ENCODE peak calls at places on chromosomes 4 and X, in four cellular contexts. I is heart left ventricle, Z is psoas muscle, M is ovary. F is an unnamed sample.
A peak's percentile ranks its signal among the peaks of the same experiment; 100 is the strongest.

GRCh38 chrX:123424546-123424945 is 240.5 kb downstream of the GRIA3 start:
- DNase-seq in I (no peak), Z (no peak), M (no peak), F (no peak)

GRCh38 chr4:80615099-80615498 is 279.6 kb downstream of the CFAP299 start:
- DNase-seq in I (no peak), Z (no peak), M (no peak), F (no peak)

GRCh38 chrX:102697506-102697905 is 14.7 kb upstream of the GPRASP2 start:
- DNase-seq in I (no peak), Z (no peak), M (no peak), F (no peak)

GRCh38 chrX:150983526-150984163 is 510 bp downstream of the HMGB3 start:
- DNase-seq in I (no peak), Z (no peak), M (no peak), F (no peak)

GRCh38 chrX:14832151-14832550 is 40.7 kb downstream of the FANCB start:
- DNase-seq in I (no peak), Z (no peak), M (no peak), F (no peak)

GRCh38 chr4:19177616-19178015 is 1074.1 kb upstream of the SLIT2 start:
- DNase-seq in I (no peak), Z (no peak), M (no peak), F (no peak)

GRCh38 chrX:153643431-153644351 is 3.3 kb upstream of the DUSP9 start:
- DNase-seq in I (no peak), Z (no peak), M (peak; percentile 32), F (peak; percentile 56)

GRCh38 chr4:107837298-107837697 is 12.6 kb downstream of the SGMS2 start:
- DNase-seq in I (no peak), Z (no peak), M (no peak), F (no peak)

GRCh38 chr4:78057600-78058560 is 757 bp downstream of the FRAS1 start:
- DNase-seq in I (peak; percentile 45), Z (peak; percentile 43), M (peak; percentile 62), F (peak; percentile 79)

GRCh38 chr4:78057135-78057599 is at the start of gene FRAS1:
- DNase-seq in I (peak; percentile 52), Z (peak; percentile 19), M (peak; percentile 36), F (peak; percentile 87)

GRCh38 chr4:3371038-3371437 is 70.7 kb upstream of the HGFAC start:
- DNase-seq in I (no peak), Z (no peak), M (no peak), F (peak; percentile 63)

GRCh38 chr4:25551608-25552007 is 104.0 kb upstream of the SLC34A2 start:
- DNase-seq in I (no peak), Z (no peak), M (no peak), F (no peak)

GRCh38 chr4:186669159-186669720 is 54.4 kb downstream of the FAT1 start:
- DNase-seq in I (no peak), Z (no peak), M (no peak), F (peak; percentile 79)

GRCh38 chr4:151215295-151215694 is 61.7 kb upstream of the PRSS48 start:
- DNase-seq in I (no peak), Z (no peak), M (no peak), F (no peak)

GRCh38 chrX:16649858-16650257 is at the start of gene S100G:
- DNase-seq in I (no peak), Z (no peak), M (no peak), F (no peak)

DNA sequence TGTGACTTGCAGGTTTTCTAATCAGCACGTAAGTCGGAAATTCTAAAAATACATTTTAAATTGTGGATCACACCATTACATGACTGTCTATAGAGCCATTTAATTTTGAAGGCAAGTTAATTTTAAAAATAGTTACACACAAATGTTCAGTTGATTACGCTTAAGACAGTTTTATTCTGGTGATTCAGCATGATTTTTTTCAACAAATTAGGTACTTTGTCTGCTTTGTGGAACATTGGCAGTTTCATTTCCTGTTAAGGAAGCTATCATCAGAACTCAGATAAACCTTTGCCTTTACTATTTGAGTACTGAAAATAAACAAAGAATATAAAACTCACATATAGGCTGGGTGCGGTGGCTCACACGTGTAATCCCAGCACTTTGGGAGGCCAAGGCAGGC is 19.5 kb downstream of the SAT1 start:
- DNase-seq in I (no peak), Z (no peak), M (no peak), F (no peak)
- H3K4me1 ChIP-seq in I (no peaks in the 10 kb centered on the region), Z (no peaks in the 10 kb centered on the region), M (no peaks in the 10 kb centered on the region), F (no peaks in the 10 kb centered on the region)

DNA sequence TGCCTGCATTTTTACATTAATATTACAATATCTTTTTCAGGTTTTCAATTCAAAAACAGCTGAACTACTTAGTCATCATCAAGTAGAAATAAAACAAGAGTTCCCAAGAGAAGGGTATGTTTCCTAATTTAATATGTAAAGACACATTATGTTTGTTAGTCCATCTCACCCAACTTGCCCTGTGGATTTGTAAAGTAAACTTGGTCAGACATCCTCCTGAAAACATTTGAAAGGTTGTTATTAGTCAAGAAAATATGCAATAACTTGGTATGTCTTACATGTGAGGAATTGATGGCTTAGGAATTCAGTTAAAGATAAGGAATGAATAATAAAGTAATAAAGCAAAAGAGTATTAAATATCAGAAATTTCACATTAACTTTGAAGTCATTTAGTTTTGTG is 12.2 kb downstream of the GK start:
- DNase-seq in I (no peak), Z (no peak), M (no peak), F (no peak)
- H3K4me1 ChIP-seq in I (no peaks in the 10 kb centered on the region), Z (no peaks in the 10 kb centered on the region), M (no peaks in the 10 kb centered on the region), F (no peaks in the 10 kb centered on the region)

GRCh38 chr4:8555716-8556115 is 24.5 kb upstream of the GPR78 start:
- DNase-seq in I (no peak), Z (no peak), M (peak; percentile 19), F (no peak)
- H3K4me1 ChIP-seq in I (no peaks in the 10 kb centered on the region), Z (no peaks in the 10 kb centered on the region), M (no peaks in the 10 kb centered on the region), F (peaks cover 20% of the 10 kb centered on the region)

GRCh38 chr4:10100734-10101216 is 15.8 kb downstream of the WDR1 start:
- DNase-seq in I (no peak), Z (no peak), M (no peak), F (no peak)
- H3K4me1 ChIP-seq in I (peaks cover 82% of the 10 kb centered on the region), Z (peaks cover 97% of the 10 kb centered on the region), M (peaks cover 19% of the 10 kb centered on the region), F (peaks cover 18% of the 10 kb centered on the region)

GRCh38 chrX:29721152-29721551 is 494.2 kb upstream of the MAGEB2 start:
- DNase-seq in I (no peak), Z (no peak), M (no peak), F (no peak)
- H3K4me1 ChIP-seq in I (no peaks in the 10 kb centered on the region), Z (no peaks in the 10 kb centered on the region), M (no peaks in the 10 kb centered on the region), F (no peaks in the 10 kb centered on the region)